ENCODE peak calls at places on chromosomes 2 and 18, in four cellular contexts. E, G, O and Z are unnamed samples.

GRCh38 chr2:96095116-96095636 is 21.2 kb downstream of the ADRA2B start:
- DNase-seq in E (no peak), G (no peak), O (peak; percentile 2), Z (peak; percentile 46)

GRCh38 chr2:205660521-205661124 is 21.7 kb upstream of the NRP2 start:
- DNase-seq in E (peak; percentile 87), G (no peak), O (peak; percentile 50), Z (peak; percentile 82)

GRCh38 chr2:7014201-7014640 is 97.0 kb downstream of the RNF144A start:
- DNase-seq in E (peak; percentile 23), G (no peak), O (no peak), Z (no peak)

GRCh38 chr2:180979086-180979934 is 1.1 kb upstream of the UBE2E3 start:
- DNase-seq in E (peak; percentile 74), G (peak; percentile 23), O (no peak), Z (no peak)

GRCh38 chr2:127025357-127026062 is 81.4 kb downstream of the BIN1 start:
- DNase-seq in E (peak; percentile 95), G (peak; percentile 50), O (no peak), Z (peak; percentile 86)

GRCh38 chr18:43380098-43380672 is 102.9 kb upstream of the SYT4 start:
- DNase-seq in E (no peak), G (no peak), O (no peak), Z (no peak)

GRCh38 chr18:7164610-7165009 is 47.0 kb upstream of the LAMA1 start:
- DNase-seq in E (no peak), G (no peak), O (no peak), Z (no peak)

GRCh38 chr2:101899871-101900270 is 91.9 kb upstream of the IL1R2 start:
- DNase-seq in E (no peak), G (no peak), O (no peak), Z (no peak)

GRCh38 chr2:10863047-10863446 is 48.7 kb upstream of the KCNF1 start:
- DNase-seq in E (no peak), G (no peak), O (no peak), Z (no peak)

GRCh38 chr18:64037812-64038414 is 68.0 kb downstream of the SERPINB8 start:
- DNase-seq in E (peak; percentile 5), G (no peak), O (no peak), Z (no peak)

GRCh38 chr2:145740302-145740701 is 1220.4 kb upstream of the ZEB2 start:
- DNase-seq in E (peak; percentile 75), G (no peak), O (no peak), Z (no peak)

GRCh38 chr18:8229786-8230185 is 379.5 kb upstream of the RAB12 start:
- DNase-seq in E (no peak), G (no peak), O (no peak), Z (no peak)

GRCh38 chr2:30772021-30772705 is 35.1 kb downstream of the CAPN13 start:
- DNase-seq in E (no peak), G (no peak), O (no peak), Z (no peak)

GRCh38 chr2:109143214-109144187 is 14.5 kb downstream of the SH3RF3 start:
- DNase-seq in E (no peak), G (no peak), O (no peak), Z (no peak)

GRCh38 chr2:102391530-102391929 is 31.4 kb upstream of the IL18RAP start:
- DNase-seq in E (no peak), G (no peak), O (no peak), Z (no peak)

GRCh38 chr2:133166024-133166423 is 402.2 kb downstream of the NCKAP5 start:
- DNase-seq in E (peak; percentile 3), G (no peak), O (no peak), Z (no peak)

GRCh38 chr2:11022874-11023273 is 111.1 kb downstream of the KCNF1 start:
- DNase-seq in E (no peak), G (no peak), O (no peak), Z (no peak)

GRCh38 chr2:38315707-38316333 is 61.3 kb downstream of the ATL2 start:
- DNase-seq in E (peak; percentile 53), G (no peak), O (no peak), Z (no peak)

DNA sequence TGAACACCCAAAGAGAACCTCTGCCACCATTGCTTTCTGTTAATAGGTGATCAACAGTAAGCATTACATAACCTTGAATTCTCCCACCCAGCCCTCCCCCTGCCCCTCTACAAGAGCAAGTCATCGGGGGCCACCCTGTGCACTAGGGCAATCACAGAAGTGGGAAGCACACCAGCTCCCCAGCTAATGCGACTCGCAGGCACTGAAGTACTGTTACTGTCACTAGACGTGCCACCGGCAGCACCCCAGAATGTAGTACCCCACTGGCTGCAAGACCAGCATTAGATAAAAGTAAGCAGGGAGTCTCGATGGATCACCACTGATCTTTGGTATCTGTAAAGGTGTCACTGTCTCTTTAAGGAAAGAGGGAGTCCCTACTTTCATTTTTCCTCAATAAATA is 167.6 kb downstream of the FAM210A start:
- DNase-seq in E (no peak), G (no peak), O (no peak), Z (no peak)
- H3K4me3 ChIP-seq in E (no peak overlapping the region), G (no peak overlapping the region), O (no peak overlapping the region), Z (no peak overlapping the region)

GRCh38 chr2:27889774-27890145 is 427 bp downstream of the RBKS start:
- DNase-seq in E (no peak), G (no peak), O (no peak), Z (no peak)
- H3K27ac ChIP-seq in E (peak overlapping the region; percentile 92), G (peak overlapping the region; percentile 97), O (peak overlapping the region; percentile 98), Z (peak overlapping the region; percentile 93)

GRCh38 chr2:235690082-235690808 is 196.4 kb downstream of the AGAP1 start:
- DNase-seq in E (no peak), G (no peak), O (no peak), Z (peak; percentile 38)
- H3K4me3 ChIP-seq in E (no peak overlapping the region), G (no peak overlapping the region), O (no peak overlapping the region), Z (no peak overlapping the region)

DNA sequence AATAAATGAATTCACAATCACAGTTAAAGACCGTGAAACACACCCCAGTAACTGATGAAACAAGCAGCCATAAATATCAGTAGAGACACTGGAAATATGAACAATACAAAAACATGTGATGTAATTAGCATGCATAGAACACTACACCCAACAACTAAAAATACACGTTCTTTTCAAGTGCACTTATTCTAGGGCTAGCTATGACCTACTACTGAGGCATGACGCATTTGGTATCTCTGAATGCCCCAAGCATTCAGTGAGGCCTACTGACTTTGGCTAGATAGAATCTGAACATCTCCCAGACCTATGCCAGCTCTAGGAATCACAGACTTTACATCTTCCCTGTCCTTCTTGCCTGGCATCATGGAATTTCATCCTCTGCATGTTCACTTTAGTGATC is 449.9 kb upstream of the ID2 start:
- DNase-seq in E (no peak), G (no peak), O (no peak), Z (no peak)
- H3K27ac ChIP-seq in E (no peak overlapping the region), G (no peak overlapping the region), O (no peak overlapping the region), Z (no peak overlapping the region)

GRCh38 chr2:88170472-88170892 is 336 bp downstream of the THNSL2 start:
- DNase-seq in E (peak; percentile 12), G (no peak), O (no peak), Z (peak; percentile 67)
- H3K4me3 ChIP-seq in E (peak overlapping the region; percentile 67), G (peak overlapping the region; percentile 53), O (peak overlapping the region; percentile 73), Z (peak overlapping the region; percentile 53)

GRCh38 chr2:217066510-217067270 is 206.8 kb upstream of the TNP1 start:
- DNase-seq in E (no peak), G (no peak), O (no peak), Z (peak; percentile 93)
- H3K27ac ChIP-seq in E (peak overlapping the region; percentile 5), G (no peak overlapping the region), O (no peak overlapping the region), Z (peak overlapping the region; percentile 75)

DNA sequence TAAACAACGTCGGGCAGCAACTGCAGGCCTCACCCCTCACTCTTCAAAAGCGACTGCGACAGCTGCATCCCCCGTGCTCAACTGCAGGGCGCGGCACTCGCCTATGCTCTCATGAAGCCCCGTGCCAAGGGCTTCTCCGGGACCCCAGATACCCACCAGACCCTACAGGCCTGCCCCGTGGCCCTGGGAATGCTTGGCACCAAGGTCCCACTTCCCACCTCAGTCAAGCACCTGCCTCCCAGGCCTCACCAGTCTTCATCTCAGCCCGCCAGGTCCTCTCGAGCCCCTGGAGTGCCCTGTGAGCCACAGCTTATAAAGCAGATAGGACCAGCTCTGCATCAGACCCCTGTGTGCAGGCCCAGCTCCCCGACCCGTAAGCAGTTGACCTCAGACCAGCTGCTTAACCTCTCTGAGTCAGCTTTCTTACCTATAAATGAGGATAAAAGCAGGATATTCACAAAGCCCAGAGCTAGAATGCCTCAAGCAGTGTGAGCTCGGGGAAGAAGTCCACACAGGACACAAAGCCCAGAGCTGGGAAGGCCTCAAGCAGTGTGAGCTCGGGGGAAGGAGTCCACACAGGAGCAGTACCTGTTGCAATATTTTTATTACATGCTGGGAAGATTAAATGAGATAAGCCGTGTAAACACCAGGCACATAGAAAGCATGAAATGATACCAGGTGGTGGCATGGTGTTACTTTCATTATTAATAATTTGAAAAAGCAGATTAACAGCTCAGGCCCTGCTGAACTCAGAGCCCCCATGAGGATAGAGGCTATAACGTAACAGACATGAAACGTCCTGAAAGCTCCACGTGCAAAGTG is 96.9 kb downstream of the HDAC4 start:
- DNase-seq in E (no peak), G (peak; percentile 33), O (no peak), Z (peak; percentile 68)
- H3K4me3 ChIP-seq in E (no peak overlapping the region), G (no peak overlapping the region), O (no peak overlapping the region), Z (peak overlapping the region; percentile 62)